ENCODE peak calls at places on chromosomes 4 and X, in five cellular contexts. J is neuronal stem cell, W is Karpas-422, I is vagina, Q is hepatocyte. V is an unnamed sample. For H3K4me1, the result is how much of the 10 kb centered on the place peaks cover.

GRCh38 chr4:1416051-1416947 is 10.1 kb upstream of the NKX1-1 start:
- DNase-seq in J (no peak), W (no peak), I (peak), Q (peak), V (no peak)

GRCh38 chrX:26651755-26652154 is 435.8 kb downstream of the MAGEB5 start:
- DNase-seq in J (no peak), W (peak), I (no peak), Q (no peak), V (no peak)

GRCh38 chrX:153473126-153473525 is 2.8 kb upstream of the HAUS7 start:
- DNase-seq in J (no peak), W (no peak), I (no peak), Q (no peak), V (no peak)

GRCh38 chrX:46447384-46447783 is 97.8 kb downstream of the ZNF674 start:
- DNase-seq in J (no peak), W (no peak), I (no peak), Q (no peak), V (no peak)

GRCh38 chrX:125287282-125287681 is 32.4 kb upstream of the TEX13C start:
- DNase-seq in J (no peak), W (no peak), I (no peak), Q (no peak), V (no peak)

GRCh38 chr4:77358315-77358928 is 201.4 kb downstream of the CCNG2 start:
- DNase-seq in J (peak), W (peak), I (no peak), Q (peak), V (peak)

GRCh38 chrX:135484636-135485289 is 35.7 kb upstream of the INTS6L start:
- DNase-seq in J (no peak), W (peak), I (no peak), Q (peak), V (peak)

GRCh38 chrX:31397119-31397518 is 325.3 kb upstream of the FTHL17 start:
- DNase-seq in J (no peak), W (no peak), I (no peak), Q (no peak), V (no peak)

GRCh38 chr4:125664091-125664767 is 349.5 kb downstream of the FAT4 start:
- DNase-seq in J (no peak), W (no peak), I (no peak), Q (no peak), V (peak)

GRCh38 chr4:10697071-10697470 is 12.5 kb upstream of the CLNK start:
- DNase-seq in J (no peak), W (no peak), I (no peak), Q (no peak), V (no peak)

GRCh38 chrX:103831803-103832544 is at the start of gene RAB9B:
- DNase-seq in J (peak), W (no peak), I (no peak), Q (peak), V (peak)

GRCh38 chrX:14027511-14028019 is 2.1 kb downstream of the GEMIN8 start:
- DNase-seq in J (no peak), W (peak), I (no peak), Q (no peak), V (no peak)

GRCh38 chrX:129772796-129773431 is 6.8 kb upstream of the SASH3 start:
- DNase-seq in J (no peak), W (peak), I (no peak), Q (no peak), V (no peak)

GRCh38 chrX:17553451-17553850 is 178.5 kb downstream of the NHS start:
- DNase-seq in J (no peak), W (no peak), I (no peak), Q (no peak), V (no peak)

GRCh38 chrX:17549005-17549685 is 174.1 kb downstream of the NHS start:
- DNase-seq in J (no peak), W (no peak), I (no peak), Q (no peak), V (peak)

GRCh38 chrX:17552251-17552650 is 177.3 kb downstream of the NHS start:
- DNase-seq in J (no peak), W (no peak), I (no peak), Q (no peak), V (no peak)

GRCh38 chrX:17547658-17548057 is 172.7 kb downstream of the NHS start:
- DNase-seq in J (no peak), W (no peak), I (no peak), Q (peak), V (no peak)

DNA sequence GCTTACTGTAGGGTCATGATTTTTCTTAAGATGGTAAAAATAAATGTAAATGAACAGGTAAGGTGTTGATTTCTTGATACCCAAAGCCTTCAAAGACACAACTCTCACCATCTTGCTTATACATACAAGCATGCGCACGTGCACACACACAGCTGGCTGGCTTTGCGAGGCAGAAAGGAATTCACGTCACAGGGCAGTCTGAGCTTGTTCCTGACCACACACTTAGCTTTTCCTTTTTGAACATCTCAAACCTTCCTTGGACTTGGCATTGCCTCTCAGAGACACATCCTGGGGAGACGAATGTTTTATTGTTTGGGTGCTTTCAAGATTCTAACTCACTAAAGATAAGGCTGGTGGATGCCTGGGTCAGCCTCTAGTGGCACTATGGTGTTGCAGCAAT is 175.0 kb downstream of the NHS start:
- DNase-seq in J (no peak), W (no peak), I (no peak), Q (no peak), V (no peak)
- H3K4me1 ChIP-seq in J (under half), W (under half), I (under half), Q (under half), V (under half)

GRCh38 chr4:123616970-123617392 is 220.4 kb downstream of the SPRY1 start:
- DNase-seq in J (no peak), W (no peak), I (no peak), Q (peak), V (peak)

GRCh38 chr4:123621072-123621705 is 224.6 kb downstream of the SPRY1 start:
- DNase-seq in J (no peak), W (no peak), I (no peak), Q (no peak), V (no peak)

GRCh38 chr4:123619895-123620294 is 223.3 kb downstream of the SPRY1 start:
- DNase-seq in J (no peak), W (no peak), I (no peak), Q (no peak), V (no peak)

GRCh38 chr4:123619326-123619725 is 222.7 kb downstream of the SPRY1 start:
- DNase-seq in J (no peak), W (no peak), I (no peak), Q (no peak), V (no peak)

GRCh38 chr4:123618606-123619005 is 222.0 kb downstream of the SPRY1 start:
- DNase-seq in J (no peak), W (no peak), I (no peak), Q (no peak), V (no peak)
- H3K4me1 ChIP-seq in J (under half), W (under half), I (under half), Q (under half), V (under half)

GRCh38 chr4:2792711-2793577 is at the start of gene SH3BP2:
- DNase-seq in J (peak), W (peak), I (no peak), Q (peak), V (peak)
- H3K4me1 ChIP-seq in J (under half), W (under half), I (half or more), Q (under half), V (under half)

DNA sequence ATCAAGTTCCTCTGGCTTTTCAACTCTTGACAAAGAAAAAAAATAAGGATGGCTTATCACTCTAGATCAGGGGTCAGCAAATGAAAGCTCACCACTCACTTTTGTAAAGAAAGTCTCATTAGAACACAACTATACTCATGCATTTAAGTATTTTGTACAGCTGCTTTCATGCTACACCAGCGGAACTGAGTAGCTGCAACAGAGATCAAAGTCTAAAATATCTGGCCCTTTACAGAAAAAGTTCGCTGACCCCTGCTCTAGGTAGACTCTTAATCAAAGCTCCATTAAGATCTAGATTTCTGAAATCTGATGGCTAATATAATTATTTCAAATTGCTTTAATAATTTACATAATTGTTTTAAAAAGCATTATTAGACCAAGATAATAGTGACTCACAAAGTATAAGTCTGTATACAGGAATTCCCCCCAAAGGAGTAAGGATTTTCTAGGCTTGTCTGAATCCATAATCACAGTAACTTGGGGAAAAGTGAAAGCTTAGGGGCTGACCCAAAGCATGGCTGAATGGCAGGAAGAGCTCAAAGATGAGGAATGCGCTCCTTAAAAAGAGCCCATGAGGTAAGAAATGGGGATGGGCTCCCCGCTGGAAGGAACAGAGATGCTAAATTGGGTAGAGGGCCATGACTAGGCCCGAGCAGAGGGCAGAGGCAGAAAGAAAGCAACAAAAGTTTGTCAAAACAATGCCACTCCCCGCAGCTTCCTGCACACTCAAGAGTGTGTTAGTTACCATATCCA is 140.3 kb downstream of the SH3KBP1 start:
- DNase-seq in J (no peak), W (no peak), I (no peak), Q (no peak), V (peak)
- H3K4me1 ChIP-seq in J (under half), W (half or more), I (under half), Q (under half), V (under half)

GRCh38 chr4:159273126-159273438 is 170.2 kb downstream of the RAPGEF2 start:
- DNase-seq in J (no peak), W (no peak), I (no peak), Q (no peak), V (no peak)

GRCh38 chr4:159272341-159273125 is 169.7 kb downstream of the RAPGEF2 start:
- DNase-seq in J (no peak), W (no peak), I (no peak), Q (no peak), V (no peak)

GRCh38 chr4:159269956-159270355 is 167.1 kb downstream of the RAPGEF2 start:
- DNase-seq in J (no peak), W (no peak), I (no peak), Q (no peak), V (no peak)

GRCh38 chr4:159271857-159272256 is 169.0 kb downstream of the RAPGEF2 start:
- DNase-seq in J (no peak), W (no peak), I (no peak), Q (no peak), V (no peak)

DNA sequence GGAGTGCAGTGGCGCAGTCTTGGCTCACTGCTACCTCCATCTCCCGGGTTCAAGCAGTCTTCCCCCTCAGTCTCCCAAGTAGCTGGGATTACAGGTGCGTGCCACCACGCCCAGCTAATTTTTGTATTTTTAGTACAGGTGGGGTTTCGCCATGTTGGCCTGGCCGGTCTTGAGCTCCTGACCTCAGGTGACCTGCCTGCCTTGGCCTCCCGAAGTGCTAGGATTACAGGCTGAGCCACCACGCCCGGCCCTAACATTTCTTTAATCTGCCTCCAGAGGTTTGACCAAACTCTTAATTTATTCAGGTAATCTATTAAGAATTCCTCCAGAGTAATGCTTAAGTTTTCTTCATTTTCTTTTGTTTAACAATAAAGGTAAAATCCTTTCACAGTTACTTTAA is 171.0 kb downstream of the RAPGEF2 start:
- DNase-seq in J (no peak), W (no peak), I (no peak), Q (no peak), V (no peak)
- H3K4me1 ChIP-seq in J (under half), W (under half), I (under half), Q (under half), V (under half)

DNA sequence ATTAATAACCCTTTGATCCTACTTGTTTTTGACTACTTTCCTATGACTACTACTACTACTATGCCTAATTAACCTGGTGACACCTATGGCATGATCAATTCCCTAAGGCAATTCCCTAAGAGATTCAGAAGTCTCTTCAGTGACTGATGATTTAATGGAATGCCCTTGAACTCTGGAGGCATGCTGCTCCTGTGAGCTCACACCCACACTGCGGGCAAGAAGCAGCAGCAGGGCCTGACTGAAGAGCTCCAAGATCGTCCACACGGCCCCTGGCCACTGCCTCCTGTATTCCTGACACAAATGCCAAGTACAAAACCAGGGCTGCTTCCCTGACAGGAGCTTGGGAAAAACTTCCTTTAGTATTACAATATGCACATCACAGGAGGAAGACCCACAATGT is 74.2 kb upstream of the STS start:
- DNase-seq in J (no peak), W (no peak), I (no peak), Q (no peak), V (no peak)
- H3K4me1 ChIP-seq in J (under half), W (under half), I (under half), Q (under half), V (under half)